ENCODE peak calls at places on chromosomes 3 and 15, in ten cellular contexts. Z, Y, D, X, B, Q, P, A, U and W are unnamed samples.

GRCh38 chr3:180322829-180323228 is 279.1 kb upstream of the TTC14 start:
- DNase-seq in Z (no peak), Y (no peak), D (no peak), X (no peak), B (no peak), Q (no peak), P (no peak), A (no peak), U (peak; percentile 37), W (no peak)

GRCh38 chr3:158273646-158274045 is 163.8 kb downstream of the RSRC1 start:
- DNase-seq in Z (no peak), Y (no peak), D (no peak), X (no peak), B (no peak), Q (no peak), P (no peak), A (no peak), U (no peak), W (no peak)

GRCh38 chr15:65099336-65099735 is 15.7 kb downstream of the UBAP1L start:
- DNase-seq in Z (no peak), Y (no peak), D (no peak), X (no peak), B (no peak), Q (no peak), P (no peak), A (no peak), U (no peak), W (no peak)

GRCh38 chr3:184156522-184156955 is 1.4 kb downstream of the DVL3 start:
- DNase-seq in Z (peak; percentile 89), Y (peak; percentile 74), D (no peak), X (peak; percentile 71), B (no peak), Q (peak; percentile 53), P (no peak), A (no peak), U (no peak), W (no peak)

GRCh38 chr15:101625169-101625568 is 27.0 kb downstream of the TM2D3 start:
- DNase-seq in Z (no peak), Y (no peak), D (no peak), X (no peak), B (no peak), Q (no peak), P (no peak), A (no peak), U (no peak), W (no peak)

GRCh38 chr3:56833031-56833430 is 31.3 kb upstream of the ARHGEF3 start:
- DNase-seq in Z (no peak), Y (no peak), D (no peak), X (no peak), B (no peak), Q (no peak), P (no peak), A (no peak), U (no peak), W (no peak)

GRCh38 chr15:67080118-67080899 is 14.9 kb downstream of the SMAD3 start:
- DNase-seq in Z (no peak), Y (peak; percentile 81), D (no peak), X (peak; percentile 87), B (no peak), Q (peak; percentile 92), P (no peak), A (no peak), U (peak; percentile 80), W (no peak)

GRCh38 chr3:190338717-190339116 is 16.5 kb upstream of the CLDN1 start:
- DNase-seq in Z (no peak), Y (no peak), D (peak; percentile 98), X (no peak), B (no peak), Q (no peak), P (no peak), A (no peak), U (no peak), W (no peak)

GRCh38 chr3:47802734-47803477 is at the start of gene DHX30:
- DNase-seq in Z (peak; percentile 96), Y (peak; percentile 87), D (peak; percentile 71), X (peak; percentile 86), B (peak; percentile 85), Q (peak; percentile 93), P (peak; percentile 90), A (no peak), U (peak; percentile 99), W (no peak)

GRCh38 chr3:47799733-47800132 is 3.2 kb upstream of the DHX30 start:
- DNase-seq in Z (peak; percentile 56), Y (no peak), D (no peak), X (no peak), B (no peak), Q (no peak), P (peak; percentile 28), A (no peak), U (no peak), W (no peak)

GRCh38 chr3:47804571-47804970 is 1.6 kb downstream of the DHX30 start:
- DNase-seq in Z (no peak), Y (no peak), D (no peak), X (no peak), B (no peak), Q (no peak), P (no peak), A (no peak), U (no peak), W (no peak)

DNA sequence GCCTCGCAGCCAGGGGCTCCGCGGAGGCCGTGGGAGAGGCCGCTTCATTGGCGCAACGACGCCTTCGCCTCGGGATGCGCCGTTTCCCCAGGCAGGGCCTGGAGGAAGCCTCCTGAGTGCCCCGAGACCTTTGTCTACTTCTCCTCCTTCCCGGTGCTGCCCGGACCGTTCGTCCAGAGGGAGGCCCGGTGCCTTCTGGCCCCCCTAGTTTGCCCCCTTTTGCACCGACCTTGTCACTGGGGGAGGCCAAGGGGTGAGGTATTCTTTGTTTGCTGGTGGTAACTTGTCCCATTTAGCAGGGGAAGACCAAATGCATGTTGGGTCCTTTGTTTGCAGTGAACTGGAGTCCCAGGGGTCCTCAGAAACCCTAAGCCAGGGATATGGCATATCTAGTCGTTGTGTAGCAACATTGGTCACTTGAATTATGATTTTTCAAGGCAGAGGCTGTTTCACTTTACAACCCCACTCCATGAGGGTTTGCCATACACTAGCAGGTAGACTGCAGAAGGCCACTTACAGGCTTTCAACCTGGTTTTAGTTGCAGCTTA is 614 bp downstream of the DHX30 start:
- DNase-seq in Z (no peak), Y (no peak), D (no peak), X (no peak), B (no peak), Q (no peak), P (no peak), A (no peak), U (no peak), W (no peak)
- H3K4me3 ChIP-seq in Z (peak overlapping the region; percentile 84), Y (peak overlapping the region; percentile 89), D (peak overlapping the region; percentile 64), X (peak overlapping the region; percentile 74), B (peak overlapping the region; percentile 88), Q (peak overlapping the region; percentile 83), P (peak overlapping the region; percentile 88), A (peak overlapping the region; percentile 90), U (peak overlapping the region; percentile 70), W (peak overlapping the region; percentile 84)

GRCh38 chr3:5197022-5197421 is 9.5 kb downstream of the EDEM1 start:
- DNase-seq in Z (no peak), Y (peak; percentile 68), D (peak; percentile 85), X (peak; percentile 63), B (no peak), Q (no peak), P (no peak), A (no peak), U (no peak), W (no peak)
- H3K4me3 ChIP-seq in Z (no peak overlapping the region), Y (no peak overlapping the region), D (peak overlapping the region; percentile 15), X (no peak overlapping the region), B (no peak overlapping the region), Q (no peak overlapping the region), P (peak overlapping the region; percentile 34), A (no peak overlapping the region), U (no peak overlapping the region), W (no peak overlapping the region)

GRCh38 chr15:68114356-68114755 is 60.2 kb downstream of the PIAS1 start:
- DNase-seq in Z (no peak), Y (peak; percentile 37), D (peak; percentile 25), X (peak; percentile 40), B (no peak), Q (peak; percentile 40), P (peak; percentile 23), A (no peak), U (no peak), W (no peak)
- H3K4me3 ChIP-seq in Z (no peak overlapping the region), Y (peak overlapping the region; percentile 51), D (peak overlapping the region; percentile 7), X (peak overlapping the region; percentile 42), B (no peak overlapping the region), Q (peak overlapping the region; percentile 22), P (peak overlapping the region; percentile 45), A (peak overlapping the region; percentile 6), U (peak overlapping the region; percentile 10), W (no peak overlapping the region)

GRCh38 chr3:11567516-11568467 is 75.9 kb downstream of the VGLL4 start:
- DNase-seq in Z (peak; percentile 47), Y (peak; percentile 82), D (peak; percentile 71), X (peak; percentile 81), B (no peak), Q (peak; percentile 83), P (no peak), A (no peak), U (no peak), W (peak; percentile 74)

GRCh38 chr3:11569156-11569741 is 74.5 kb downstream of the VGLL4 start:
- DNase-seq in Z (peak; percentile 43), Y (no peak), D (no peak), X (no peak), B (no peak), Q (no peak), P (no peak), A (no peak), U (no peak), W (no peak)

GRCh38 chr3:11566916-11567315 is 76.8 kb downstream of the VGLL4 start:
- DNase-seq in Z (peak; percentile 90), Y (no peak), D (no peak), X (no peak), B (no peak), Q (no peak), P (no peak), A (no peak), U (peak; percentile 68), W (no peak)

GRCh38 chr3:11570251-11570650 is 73.5 kb downstream of the VGLL4 start:
- DNase-seq in Z (peak; percentile 39), Y (no peak), D (no peak), X (no peak), B (no peak), Q (no peak), P (no peak), A (no peak), U (no peak), W (no peak)

GRCh38 chr3:11568503-11569155 is 75.1 kb downstream of the VGLL4 start:
- DNase-seq in Z (peak; percentile 61), Y (peak; percentile 92), D (peak; percentile 66), X (peak; percentile 88), B (no peak), Q (peak; percentile 95), P (no peak), A (no peak), U (no peak), W (peak; percentile 86)
- H3K4me3 ChIP-seq in Z (no peak overlapping the region), Y (peak overlapping the region; percentile 45), D (no peak overlapping the region), X (no peak overlapping the region), B (no peak overlapping the region), Q (peak overlapping the region; percentile 30), P (no peak overlapping the region), A (no peak overlapping the region), U (no peak overlapping the region), W (no peak overlapping the region)